ENCODE peak calls at places on chromosomes 1 and 21, in four cellular contexts. One of them, this sample, is unnamed.

GRCh38 chr1:43600033-43601020 is 49.6 kb upstream of the KDM4A start:
- DNase-seq in K562: no peak
- DNase-seq in HL-60: no peak
- DNase-seq in GM12878: no peak
- DNase-seq in this sample: no peak

GRCh38 chr1:26536081-26536480 is 6.5 kb downstream of the RPS6KA1 start:
- DNase-seq in K562: no peak
- DNase-seq in HL-60: no peak
- DNase-seq in GM12878: no peak
- DNase-seq in this sample: no peak

GRCh38 chr1:204806943-204807624 is 63.6 kb upstream of the NFASC start:
- DNase-seq in K562: peak; percentile 96
- DNase-seq in HL-60: peak; percentile 47
- DNase-seq in GM12878: peak; percentile 43
- DNase-seq in this sample: peak; percentile 81

GRCh38 chr1:160048335-160048734 is 16.5 kb upstream of the PIGM start:
- DNase-seq in K562: no peak
- DNase-seq in HL-60: no peak
- DNase-seq in GM12878: no peak
- DNase-seq in this sample: no peak

GRCh38 chr1:119582801-119583200 is 65.3 kb downstream of the ZNF697 start:
- DNase-seq in K562: peak; percentile 29
- DNase-seq in HL-60: no peak
- DNase-seq in GM12878: no peak
- DNase-seq in this sample: no peak

GRCh38 chr1:11882814-11883538 is 24.2 kb upstream of the NPPB start:
- DNase-seq in K562: peak; percentile 98
- DNase-seq in HL-60: no peak
- DNase-seq in GM12878: no peak
- DNase-seq in this sample: no peak

GRCh38 chr1:1680912-1681273 is 11.7 kb downstream of the SLC35E2B start:
- DNase-seq in K562: peak; percentile 8
- DNase-seq in HL-60: no peak
- DNase-seq in GM12878: no peak
- DNase-seq in this sample: no peak

GRCh38 chr1:221509575-221510360 is 232.1 kb downstream of the DUSP10 start:
- DNase-seq in K562: no peak
- DNase-seq in HL-60: no peak
- DNase-seq in GM12878: peak; percentile 23
- DNase-seq in this sample: no peak

GRCh38 chr1:12594966-12595838 is 22.8 kb downstream of the DHRS3 start:
- DNase-seq in K562: no peak
- DNase-seq in HL-60: no peak
- DNase-seq in GM12878: no peak
- DNase-seq in this sample: peak; percentile 39

GRCh38 chr1:56215771-56216170 is 363.6 kb downstream of the PLPP3 start:
- DNase-seq in K562: no peak
- DNase-seq in HL-60: no peak
- DNase-seq in GM12878: no peak
- DNase-seq in this sample: no peak

GRCh38 chr1:3387401-3387800 is 67.1 kb upstream of the ARHGEF16 start:
- DNase-seq in K562: no peak
- DNase-seq in HL-60: no peak
- DNase-seq in GM12878: no peak
- DNase-seq in this sample: no peak

GRCh38 chr1:238061967-238062613 is 171.4 kb upstream of the ZP4 start:
- DNase-seq in K562: no peak
- DNase-seq in HL-60: no peak
- DNase-seq in GM12878: no peak
- DNase-seq in this sample: no peak

GRCh38 chr1:153583976-153584375 is 18.3 kb upstream of the S100A2 start:
- DNase-seq in K562: no peak
- DNase-seq in HL-60: no peak
- DNase-seq in GM12878: no peak
- DNase-seq in this sample: no peak

GRCh38 chr1:210786546-210786945 is 347.4 kb downstream of the KCNH1 start:
- DNase-seq in K562: no peak
- DNase-seq in HL-60: no peak
- DNase-seq in GM12878: no peak
- DNase-seq in this sample: no peak

GRCh38 chr1:112722601-112723510 is 7.7 kb upstream of the PPM1J start:
- DNase-seq in K562: no peak
- DNase-seq in HL-60: peak; percentile 57
- DNase-seq in GM12878: no peak
- DNase-seq in this sample: no peak

GRCh38 chr1:112239953-112240352 is 156.1 kb upstream of the CTTNBP2NL start:
- DNase-seq in K562: no peak
- DNase-seq in HL-60: no peak
- DNase-seq in GM12878: no peak
- DNase-seq in this sample: no peak

GRCh38 chr1:47935163-47935562 is 62.0 kb downstream of the TRABD2B start:
- DNase-seq in K562: no peak
- DNase-seq in HL-60: no peak
- DNase-seq in GM12878: no peak
- DNase-seq in this sample: no peak

GRCh38 chr1:212203611-212204010 is 81.6 kb upstream of the PPP2R5A start:
- DNase-seq in K562: no peak
- DNase-seq in HL-60: no peak
- DNase-seq in GM12878: no peak
- DNase-seq in this sample: no peak

GRCh38 chr1:153547560-153548551 is 1.2 kb downstream of the S100A3 start:
- DNase-seq in K562: no peak
- DNase-seq in HL-60: no peak
- DNase-seq in GM12878: no peak
- DNase-seq in this sample: no peak

GRCh38 chr1:206687251-206687914 is 2.7 kb downstream of the MAPKAPK2 start:
- DNase-seq in K562: no peak
- DNase-seq in HL-60: no peak
- DNase-seq in GM12878: no peak
- DNase-seq in this sample: no peak

GRCh38 chr1:22784737-22785136 is 74.1 kb downstream of the EPHB2 start:
- DNase-seq in K562: no peak
- DNase-seq in HL-60: no peak
- DNase-seq in GM12878: no peak
- DNase-seq in this sample: no peak

GRCh38 chr1:22787636-22788035 is 77.0 kb downstream of the EPHB2 start:
- DNase-seq in K562: no peak
- DNase-seq in HL-60: no peak
- DNase-seq in GM12878: no peak
- DNase-seq in this sample: no peak

GRCh38 chr1:22786101-22786500 is 75.5 kb downstream of the EPHB2 start:
- DNase-seq in K562: no peak
- DNase-seq in HL-60: no peak
- DNase-seq in GM12878: no peak
- DNase-seq in this sample: no peak

GRCh38 chr1:22788298-22788697 is 77.7 kb downstream of the EPHB2 start:
- DNase-seq in K562: no peak
- DNase-seq in HL-60: no peak
- DNase-seq in GM12878: no peak
- DNase-seq in this sample: no peak

DNA sequence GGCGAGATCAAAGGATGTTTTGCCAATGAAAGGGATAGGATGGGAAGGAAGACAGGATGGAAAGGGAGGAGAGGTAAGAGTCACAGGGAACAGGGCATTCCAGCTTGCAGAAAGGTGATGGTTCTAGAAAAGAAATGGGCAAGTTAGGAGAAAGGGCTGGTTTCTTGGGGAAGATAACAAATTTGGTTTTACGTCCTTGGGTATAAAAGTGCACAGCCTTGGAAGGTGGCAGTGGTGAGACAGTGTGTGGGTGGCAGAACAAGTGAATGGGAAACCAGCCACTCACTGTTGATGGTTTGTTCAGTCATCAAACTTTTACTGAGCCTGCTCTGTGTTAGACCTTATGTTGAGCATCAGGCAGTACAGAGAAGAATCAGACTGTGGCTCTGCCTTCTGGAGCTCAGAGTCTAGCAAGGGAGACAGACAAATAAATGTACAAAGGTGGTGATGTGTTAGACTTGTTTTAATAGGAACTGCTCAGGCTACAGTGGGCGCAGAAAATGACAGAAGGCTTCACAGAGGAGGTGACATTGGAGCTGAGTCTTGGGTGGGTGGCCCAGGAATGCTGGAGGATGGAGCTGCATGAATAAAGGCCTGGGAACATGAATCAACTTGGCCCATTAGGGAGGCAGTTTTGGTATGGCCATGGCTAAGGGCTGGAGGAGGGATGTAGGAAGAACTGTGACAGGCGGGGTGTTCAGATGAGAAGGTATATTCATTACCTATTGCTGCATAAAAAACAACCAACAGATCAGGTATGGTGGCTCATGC is 76.3 kb downstream of the EPHB2 start:
- DNase-seq in K562: no peak
- DNase-seq in HL-60: no peak
- DNase-seq in GM12878: no peak
- DNase-seq in this sample: no peak
- TF ChIP-seq SPI1 in K562: no peak
- TF ChIP-seq SPI1 in HL-60: no peak
- TF ChIP-seq SPI1 in GM12878: no peak
- TF ChIP-seq SPI1 in this sample: no peak

GRCh38 chr21:34091607-34092006 is 18.2 kb downstream of the MRPS6 start:
- DNase-seq in K562: peak; percentile 39
- DNase-seq in HL-60: no peak
- DNase-seq in GM12878: no peak
- DNase-seq in this sample: no peak
- TF ChIP-seq SPI1 in K562: no peak
- TF ChIP-seq SPI1 in HL-60: no peak
- TF ChIP-seq SPI1 in GM12878: no peak
- TF ChIP-seq SPI1 in this sample: no peak

GRCh38 chr1:8870605-8871538 is 7.6 kb downstream of the ENO1 start:
- DNase-seq in K562: no peak
- DNase-seq in HL-60: no peak
- DNase-seq in GM12878: no peak
- DNase-seq in this sample: no peak
- TF ChIP-seq SPI1 in K562: no peak
- TF ChIP-seq SPI1 in HL-60: no peak
- TF ChIP-seq SPI1 in GM12878: no peak
- TF ChIP-seq SPI1 in this sample: no peak

DNA sequence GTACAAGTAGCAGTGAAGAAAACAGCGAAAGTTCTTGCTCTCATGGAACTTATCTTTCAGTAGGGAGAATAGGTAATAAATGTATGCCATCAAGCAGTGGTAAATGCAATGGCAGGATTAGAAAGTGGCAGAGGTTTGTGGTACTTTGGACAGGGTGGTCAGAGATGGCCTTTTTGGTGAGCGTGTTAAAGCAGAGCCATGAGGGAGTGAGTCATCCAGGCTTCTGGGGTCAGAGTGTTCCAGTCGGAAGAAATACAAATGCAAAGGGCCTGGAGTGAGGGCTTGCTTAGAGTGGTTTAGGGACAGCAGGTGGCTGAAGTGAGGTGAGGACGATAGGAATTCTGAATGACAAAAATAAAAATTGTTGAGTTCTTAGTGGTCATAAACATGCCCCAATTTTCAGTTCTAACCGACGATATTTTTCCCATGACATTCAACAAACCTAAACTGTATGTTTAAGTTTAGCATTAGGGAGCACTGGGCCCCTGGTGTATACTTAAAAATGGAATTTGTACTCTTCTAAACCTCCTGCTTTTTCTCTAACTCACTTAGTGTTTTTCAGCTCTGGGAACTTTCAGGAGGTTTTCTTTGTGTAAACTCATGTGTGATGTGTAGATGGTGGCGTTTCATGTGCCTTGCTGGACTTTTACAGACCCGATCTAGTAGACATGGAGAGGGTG is 78.2 kb downstream of the MACF1 start:
- DNase-seq in K562: no peak
- DNase-seq in HL-60: no peak
- DNase-seq in GM12878: no peak
- DNase-seq in this sample: no peak
- TF ChIP-seq SPI1 in K562: no peak
- TF ChIP-seq SPI1 in HL-60: no peak
- TF ChIP-seq SPI1 in GM12878: no peak
- TF ChIP-seq SPI1 in this sample: no peak

GRCh38 chr1:201156819-201157218 is 2.5 kb upstream of the TMEM9 start:
- DNase-seq in K562: no peak
- DNase-seq in HL-60: no peak
- DNase-seq in GM12878: no peak
- DNase-seq in this sample: no peak
- TF ChIP-seq SPI1 in K562: no peak
- TF ChIP-seq SPI1 in HL-60: no peak
- TF ChIP-seq SPI1 in GM12878: no peak
- TF ChIP-seq SPI1 in this sample: no peak

DNA sequence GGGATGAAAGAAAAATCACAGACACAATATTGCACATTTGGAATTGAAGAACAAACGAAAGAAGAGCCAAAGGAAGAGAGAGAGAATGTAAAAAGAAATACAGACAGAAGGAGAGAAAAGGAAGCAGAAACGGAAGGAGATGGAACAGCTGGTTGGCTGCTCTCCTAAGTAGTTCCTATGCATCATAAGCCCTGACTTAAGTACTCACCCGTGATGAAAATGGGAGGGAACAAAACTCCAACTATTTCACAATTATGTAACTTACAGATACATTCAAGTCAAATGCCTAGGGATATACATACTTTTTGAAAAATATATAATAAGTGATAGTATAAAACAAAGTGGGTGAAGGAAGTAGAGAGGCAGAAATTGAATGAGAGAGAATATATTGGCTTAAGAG is 88.5 kb downstream of the TTLL7 start:
- DNase-seq in K562: no peak
- DNase-seq in HL-60: no peak
- DNase-seq in GM12878: no peak
- DNase-seq in this sample: no peak
- TF ChIP-seq SPI1 in K562: no peak
- TF ChIP-seq SPI1 in HL-60: no peak
- TF ChIP-seq SPI1 in GM12878: no peak
- TF ChIP-seq SPI1 in this sample: no peak

DNA sequence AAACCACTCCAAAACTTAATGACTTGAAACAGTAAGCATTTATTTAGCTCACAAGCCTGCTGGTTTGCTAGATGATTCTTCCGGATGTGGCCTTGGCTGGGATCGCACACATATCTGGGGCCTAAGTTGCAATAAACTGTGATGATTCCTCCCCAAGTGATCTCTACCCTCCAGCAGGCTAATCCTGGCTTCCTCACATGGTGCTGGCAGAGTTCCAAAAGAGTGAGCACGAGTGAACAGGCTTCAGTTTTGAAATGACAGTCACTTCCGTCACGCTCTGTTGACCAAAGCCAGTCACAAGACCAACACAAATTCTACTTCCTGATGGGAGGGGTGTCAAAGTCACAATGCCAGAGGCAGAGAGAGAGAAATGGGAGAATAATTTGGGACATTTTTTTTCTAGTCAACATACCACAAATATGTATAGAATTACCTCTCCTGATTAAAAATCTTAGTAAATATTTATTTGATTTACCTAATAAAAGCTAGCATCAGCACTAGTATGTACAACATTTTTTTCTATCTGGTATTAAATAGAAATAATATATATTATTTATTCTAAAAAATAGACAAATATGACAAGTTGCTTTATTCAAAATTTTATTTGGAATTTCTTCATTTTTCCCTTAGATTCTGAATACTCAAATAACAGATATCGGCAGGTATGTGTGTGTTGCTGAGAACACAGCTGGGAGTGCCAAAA is 292.7 kb downstream of the TPR start:
- DNase-seq in K562: peak; percentile 78
- DNase-seq in HL-60: peak; percentile 84
- DNase-seq in GM12878: peak; percentile 71
- DNase-seq in this sample: peak; percentile 1
- TF ChIP-seq SPI1 in K562: peak; percentile 49
- TF ChIP-seq SPI1 in HL-60: peak; percentile 63
- TF ChIP-seq SPI1 in GM12878: no peak
- TF ChIP-seq SPI1 in this sample: peak; percentile 20

GRCh38 chr1:49630156-49630555 is 393.6 kb downstream of the AGBL4 start:
- DNase-seq in K562: no peak
- DNase-seq in HL-60: no peak
- DNase-seq in GM12878: no peak
- DNase-seq in this sample: no peak
- TF ChIP-seq SPI1 in K562: no peak
- TF ChIP-seq SPI1 in HL-60: no peak
- TF ChIP-seq SPI1 in GM12878: no peak
- TF ChIP-seq SPI1 in this sample: no peak